ENCODE peak calls at places on chromosome 4, in eight cellular contexts. One of them, this sample, is unnamed.

GRCh38 chr4:157076578-157076947 is 613 bp downstream of the GLRB start:
- DNase-seq in Peyer's patch: no peak
- DNase-seq in tibial nerve: no peak
- DNase-seq in right lobe of liver: no peak
- DNase-seq in transverse colon: no peak
- DNase-seq in heart left ventricle: peak
- DNase-seq in gastrocnemius medialis: no peak
- DNase-seq in adrenal gland: peak
- DNase-seq in this sample: no peak

GRCh38 chr4:2800691-2801596 is 8.1 kb downstream of the SH3BP2 start:
- DNase-seq in Peyer's patch: peak
- DNase-seq in tibial nerve: peak
- DNase-seq in right lobe of liver: peak
- DNase-seq in transverse colon: peak
- DNase-seq in heart left ventricle: peak
- DNase-seq in gastrocnemius medialis: peak
- DNase-seq in adrenal gland: peak
- DNase-seq in this sample: peak

GRCh38 chr4:151489462-151490203 is 80.7 kb downstream of the FHIP1A start:
- DNase-seq in Peyer's patch: no peak
- DNase-seq in tibial nerve: no peak
- DNase-seq in right lobe of liver: no peak
- DNase-seq in transverse colon: no peak
- DNase-seq in heart left ventricle: no peak
- DNase-seq in gastrocnemius medialis: no peak
- DNase-seq in adrenal gland: no peak
- DNase-seq in this sample: no peak

GRCh38 chr4:111923786-111924185 is 221.5 kb upstream of the FAM241A start:
- DNase-seq in Peyer's patch: no peak
- DNase-seq in tibial nerve: no peak
- DNase-seq in right lobe of liver: no peak
- DNase-seq in transverse colon: no peak
- DNase-seq in heart left ventricle: no peak
- DNase-seq in gastrocnemius medialis: no peak
- DNase-seq in adrenal gland: no peak
- DNase-seq in this sample: no peak

GRCh38 chr4:65791807-65792308 is 121.6 kb upstream of the EPHA5 start:
- DNase-seq in Peyer's patch: no peak
- DNase-seq in tibial nerve: no peak
- DNase-seq in right lobe of liver: no peak
- DNase-seq in transverse colon: no peak
- DNase-seq in heart left ventricle: no peak
- DNase-seq in gastrocnemius medialis: no peak
- DNase-seq in adrenal gland: no peak
- DNase-seq in this sample: no peak

GRCh38 chr4:157005831-157006230 is 34.2 kb upstream of the PDGFC start:
- DNase-seq in Peyer's patch: no peak
- DNase-seq in tibial nerve: no peak
- DNase-seq in right lobe of liver: no peak
- DNase-seq in transverse colon: no peak
- DNase-seq in heart left ventricle: no peak
- DNase-seq in gastrocnemius medialis: no peak
- DNase-seq in adrenal gland: no peak
- DNase-seq in this sample: no peak

GRCh38 chr4:20432098-20432497 is 180.4 kb downstream of the SLIT2 start:
- DNase-seq in Peyer's patch: no peak
- DNase-seq in tibial nerve: no peak
- DNase-seq in right lobe of liver: no peak
- DNase-seq in transverse colon: no peak
- DNase-seq in heart left ventricle: no peak
- DNase-seq in gastrocnemius medialis: no peak
- DNase-seq in adrenal gland: no peak
- DNase-seq in this sample: no peak

GRCh38 chr4:141347738-141348524 is 127.2 kb downstream of the ZNF330 start:
- DNase-seq in Peyer's patch: no peak
- DNase-seq in tibial nerve: no peak
- DNase-seq in right lobe of liver: no peak
- DNase-seq in transverse colon: no peak
- DNase-seq in heart left ventricle: no peak
- DNase-seq in gastrocnemius medialis: no peak
- DNase-seq in adrenal gland: no peak
- DNase-seq in this sample: no peak

GRCh38 chr4:5712517-5712916 is 1.5 kb downstream of the EVC start:
- DNase-seq in Peyer's patch: no peak
- DNase-seq in tibial nerve: no peak
- DNase-seq in right lobe of liver: no peak
- DNase-seq in transverse colon: no peak
- DNase-seq in heart left ventricle: no peak
- DNase-seq in gastrocnemius medialis: no peak
- DNase-seq in adrenal gland: no peak
- DNase-seq in this sample: no peak

GRCh38 chr4:162163892-162164759 is at the start of gene FSTL5:
- DNase-seq in Peyer's patch: no peak
- DNase-seq in tibial nerve: peak
- DNase-seq in right lobe of liver: peak
- DNase-seq in transverse colon: peak
- DNase-seq in heart left ventricle: no peak
- DNase-seq in gastrocnemius medialis: no peak
- DNase-seq in adrenal gland: peak
- DNase-seq in this sample: peak
- TF ChIP-seq POLR2A in Peyer's patch: no peak
- TF ChIP-seq POLR2A in tibial nerve: peak
- TF ChIP-seq POLR2A in right lobe of liver: no peak
- TF ChIP-seq POLR2A in transverse colon: no peak
- TF ChIP-seq POLR2A in heart left ventricle: no peak
- TF ChIP-seq POLR2A in gastrocnemius medialis: no peak
- TF ChIP-seq POLR2A in adrenal gland: no peak
- TF ChIP-seq POLR2A in this sample: no peak

GRCh38 chr4:118177121-118177520 is 142.8 kb downstream of the NDST3 start:
- DNase-seq in Peyer's patch: no peak
- DNase-seq in tibial nerve: no peak
- DNase-seq in right lobe of liver: no peak
- DNase-seq in transverse colon: no peak
- DNase-seq in heart left ventricle: no peak
- DNase-seq in gastrocnemius medialis: no peak
- DNase-seq in adrenal gland: no peak
- DNase-seq in this sample: no peak
- TF ChIP-seq CTCF in Peyer's patch: no peak
- TF ChIP-seq CTCF in tibial nerve: no peak
- TF ChIP-seq CTCF in right lobe of liver: no peak
- TF ChIP-seq CTCF in transverse colon: no peak
- TF ChIP-seq CTCF in heart left ventricle: no peak
- TF ChIP-seq CTCF in gastrocnemius medialis: no peak
- TF ChIP-seq CTCF in adrenal gland: no peak
- TF ChIP-seq CTCF in this sample: no peak

GRCh38 chr4:37917388-37917787 is 26.5 kb downstream of the TBC1D1 start:
- DNase-seq in Peyer's patch: no peak
- DNase-seq in tibial nerve: no peak
- DNase-seq in right lobe of liver: no peak
- DNase-seq in transverse colon: no peak
- DNase-seq in heart left ventricle: peak
- DNase-seq in gastrocnemius medialis: no peak
- DNase-seq in adrenal gland: no peak
- DNase-seq in this sample: no peak

GRCh38 chr4:37924946-37925345 is 34.1 kb downstream of the TBC1D1 start:
- DNase-seq in Peyer's patch: no peak
- DNase-seq in tibial nerve: no peak
- DNase-seq in right lobe of liver: no peak
- DNase-seq in transverse colon: no peak
- DNase-seq in heart left ventricle: no peak
- DNase-seq in gastrocnemius medialis: no peak
- DNase-seq in adrenal gland: no peak
- DNase-seq in this sample: no peak

GRCh38 chr4:37922323-37922722 is 31.4 kb downstream of the TBC1D1 start:
- DNase-seq in Peyer's patch: no peak
- DNase-seq in tibial nerve: peak
- DNase-seq in right lobe of liver: no peak
- DNase-seq in transverse colon: no peak
- DNase-seq in heart left ventricle: no peak
- DNase-seq in gastrocnemius medialis: no peak
- DNase-seq in adrenal gland: no peak
- DNase-seq in this sample: no peak
- H3K4me3 ChIP-seq in Peyer's patch: no peak
- H3K4me3 ChIP-seq in tibial nerve: no peak
- H3K4me3 ChIP-seq in right lobe of liver: no peak
- H3K4me3 ChIP-seq in transverse colon: no peak
- H3K4me3 ChIP-seq in heart left ventricle: no peak
- H3K4me3 ChIP-seq in gastrocnemius medialis: no peak
- H3K4me3 ChIP-seq in adrenal gland: no peak
- H3K4me3 ChIP-seq in this sample: no peak

GRCh38 chr4:170026253-170026991 is at the start of gene MFAP3L:
- DNase-seq in Peyer's patch: peak
- DNase-seq in tibial nerve: peak
- DNase-seq in right lobe of liver: peak
- DNase-seq in transverse colon: peak
- DNase-seq in heart left ventricle: peak
- DNase-seq in gastrocnemius medialis: peak
- DNase-seq in adrenal gland: peak
- DNase-seq in this sample: peak
- TF ChIP-seq POLR2A in Peyer's patch: peak
- TF ChIP-seq POLR2A in tibial nerve: peak
- TF ChIP-seq POLR2A in right lobe of liver: peak
- TF ChIP-seq POLR2A in transverse colon: peak
- TF ChIP-seq POLR2A in heart left ventricle: peak
- TF ChIP-seq POLR2A in gastrocnemius medialis: peak
- TF ChIP-seq POLR2A in adrenal gland: peak
- TF ChIP-seq POLR2A in this sample: no peak

DNA sequence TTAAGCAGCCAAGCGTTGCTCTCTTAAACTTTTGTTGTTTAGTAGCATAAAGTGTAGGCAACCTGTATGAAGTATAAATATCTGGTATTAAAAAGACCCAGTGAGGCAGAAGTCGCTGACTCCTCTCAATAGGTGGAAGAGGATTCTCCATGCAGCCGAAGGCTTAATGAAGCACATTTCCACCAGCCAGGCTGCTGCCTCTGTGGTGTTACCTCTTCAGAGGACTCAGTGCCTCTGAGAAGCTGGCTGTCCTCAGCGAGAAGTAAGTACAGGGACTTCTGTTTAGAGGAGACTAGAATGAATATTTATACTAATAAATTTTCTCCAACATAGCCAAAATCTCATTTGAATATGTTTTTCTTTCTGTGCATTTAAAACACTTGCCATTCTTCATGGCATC is 6.0 kb downstream of the SORBS2 start:
- DNase-seq in Peyer's patch: no peak
- DNase-seq in tibial nerve: no peak
- DNase-seq in right lobe of liver: no peak
- DNase-seq in transverse colon: no peak
- DNase-seq in heart left ventricle: no peak
- DNase-seq in gastrocnemius medialis: no peak
- DNase-seq in adrenal gland: no peak
- DNase-seq in this sample: no peak
- TF ChIP-seq CTCF in Peyer's patch: no peak
- TF ChIP-seq CTCF in tibial nerve: no peak
- TF ChIP-seq CTCF in right lobe of liver: no peak
- TF ChIP-seq CTCF in transverse colon: no peak
- TF ChIP-seq CTCF in heart left ventricle: no peak
- TF ChIP-seq CTCF in gastrocnemius medialis: no peak
- TF ChIP-seq CTCF in adrenal gland: no peak
- TF ChIP-seq CTCF in this sample: no peak

GRCh38 chr4:139184129-139184528 is 7.1 kb upstream of the ELF2 start:
- DNase-seq in Peyer's patch: no peak
- DNase-seq in tibial nerve: no peak
- DNase-seq in right lobe of liver: no peak
- DNase-seq in transverse colon: no peak
- DNase-seq in heart left ventricle: no peak
- DNase-seq in gastrocnemius medialis: no peak
- DNase-seq in adrenal gland: no peak
- DNase-seq in this sample: no peak

GRCh38 chr4:139191373-139191772 is 14.4 kb upstream of the ELF2 start:
- DNase-seq in Peyer's patch: no peak
- DNase-seq in tibial nerve: no peak
- DNase-seq in right lobe of liver: no peak
- DNase-seq in transverse colon: no peak
- DNase-seq in heart left ventricle: no peak
- DNase-seq in gastrocnemius medialis: no peak
- DNase-seq in adrenal gland: no peak
- DNase-seq in this sample: no peak

GRCh38 chr4:139189417-139189749 is 12.4 kb upstream of the ELF2 start:
- DNase-seq in Peyer's patch: no peak
- DNase-seq in tibial nerve: no peak
- DNase-seq in right lobe of liver: no peak
- DNase-seq in transverse colon: no peak
- DNase-seq in heart left ventricle: no peak
- DNase-seq in gastrocnemius medialis: no peak
- DNase-seq in adrenal gland: no peak
- DNase-seq in this sample: no peak

GRCh38 chr4:139188648-139189416 is 11.8 kb upstream of the ELF2 start:
- DNase-seq in Peyer's patch: no peak
- DNase-seq in tibial nerve: no peak
- DNase-seq in right lobe of liver: no peak
- DNase-seq in transverse colon: no peak
- DNase-seq in heart left ventricle: no peak
- DNase-seq in gastrocnemius medialis: no peak
- DNase-seq in adrenal gland: no peak
- DNase-seq in this sample: peak
- H3K4me3 ChIP-seq in Peyer's patch: no peak
- H3K4me3 ChIP-seq in tibial nerve: no peak
- H3K4me3 ChIP-seq in right lobe of liver: no peak
- H3K4me3 ChIP-seq in transverse colon: no peak
- H3K4me3 ChIP-seq in heart left ventricle: no peak
- H3K4me3 ChIP-seq in gastrocnemius medialis: no peak
- H3K4me3 ChIP-seq in adrenal gland: no peak
- H3K4me3 ChIP-seq in this sample: no peak

GRCh38 chr4:25378130-25378743 is 1.2 kb downstream of the ANAPC4 start:
- DNase-seq in Peyer's patch: no peak
- DNase-seq in tibial nerve: no peak
- DNase-seq in right lobe of liver: no peak
- DNase-seq in transverse colon: no peak
- DNase-seq in heart left ventricle: no peak
- DNase-seq in gastrocnemius medialis: no peak
- DNase-seq in adrenal gland: no peak
- DNase-seq in this sample: no peak

GRCh38 chr4:25377572-25377882 is 464 bp downstream of the ANAPC4 start:
- DNase-seq in Peyer's patch: no peak
- DNase-seq in tibial nerve: no peak
- DNase-seq in right lobe of liver: peak
- DNase-seq in transverse colon: no peak
- DNase-seq in heart left ventricle: no peak
- DNase-seq in gastrocnemius medialis: no peak
- DNase-seq in adrenal gland: no peak
- DNase-seq in this sample: no peak

GRCh38 chr4:25379591-25379990 is 2.5 kb downstream of the ANAPC4 start:
- DNase-seq in Peyer's patch: no peak
- DNase-seq in tibial nerve: no peak
- DNase-seq in right lobe of liver: no peak
- DNase-seq in transverse colon: no peak
- DNase-seq in heart left ventricle: no peak
- DNase-seq in gastrocnemius medialis: no peak
- DNase-seq in adrenal gland: no peak
- DNase-seq in this sample: no peak

GRCh38 chr4:25376754-25377571 is at the start of gene ANAPC4:
- DNase-seq in Peyer's patch: peak
- DNase-seq in tibial nerve: peak
- DNase-seq in right lobe of liver: peak
- DNase-seq in transverse colon: peak
- DNase-seq in heart left ventricle: peak
- DNase-seq in gastrocnemius medialis: peak
- DNase-seq in adrenal gland: peak
- DNase-seq in this sample: peak
- TF ChIP-seq POLR2A in Peyer's patch: peak
- TF ChIP-seq POLR2A in tibial nerve: peak
- TF ChIP-seq POLR2A in right lobe of liver: peak
- TF ChIP-seq POLR2A in transverse colon: peak
- TF ChIP-seq POLR2A in heart left ventricle: peak
- TF ChIP-seq POLR2A in gastrocnemius medialis: peak
- TF ChIP-seq POLR2A in adrenal gland: peak
- TF ChIP-seq POLR2A in this sample: no peak

This sample was measured in lower leg skin.